ENCODE peak calls at places on chromosomes 5 and 9, in seven cellular contexts. One of them, this sample, is unnamed.
A peak's percentile ranks its signal among the peaks of the same experiment; 100 is the strongest.

GRCh38 chr9:133792721-133793470 is 54.7 kb upstream of the SARDH start:
- DNase-seq in HepG2: peak; percentile 27
- DNase-seq in activated T-cell treated with anti-CD3 and anti-CD28 coated beads, Interleukin-2, amount 50 U/mL, for 4 hours: peak; percentile 34
- DNase-seq in RPMI7951: peak; percentile 60
- DNase-seq in left cardiac atrium: peak; percentile 86
- DNase-seq in stimulated activated CD4-positive, alpha-beta T cell treated with anti-CD3 and anti-CD28 coated beads, Interleukin-1b, Interleukin-23, amount 100 ng/mL, for 24 hours: peak; percentile 21
- DNase-seq in bronchial epithelial cell: peak; percentile 40
- DNase-seq in this sample: peak; percentile 84

GRCh38 chr9:95626885-95627558 is 110.3 kb upstream of the PTCH1 start:
- DNase-seq in RPMI7951: no peak
- DNase-seq in activated T-cell treated with anti-CD3 and anti-CD28 coated beads, Interleukin-2, amount 50 U/mL, for 4 hours: peak; percentile 31
- DNase-seq in left cardiac atrium: peak; percentile 80
- DNase-seq in bronchial epithelial cell: no peak
- DNase-seq in stimulated activated CD4-positive, alpha-beta T cell treated with anti-CD3 and anti-CD28 coated beads, Interleukin-1b, Interleukin-23, amount 100 ng/mL, for 24 hours: peak; percentile 17
- DNase-seq in HepG2: no peak
- DNase-seq in this sample: no peak

GRCh38 chr5:147751156-147751830 is 31.2 kb downstream of the JAKMIP2 start:
- DNase-seq in left cardiac atrium: no peak
- DNase-seq in RPMI7951: no peak
- DNase-seq in stimulated activated CD4-positive, alpha-beta T cell treated with anti-CD3 and anti-CD28 coated beads, Interleukin-1b, Interleukin-23, amount 100 ng/mL, for 24 hours: no peak
- DNase-seq in bronchial epithelial cell: no peak
- DNase-seq in HepG2: no peak
- DNase-seq in activated T-cell treated with anti-CD3 and anti-CD28 coated beads, Interleukin-2, amount 50 U/mL, for 4 hours: no peak
- DNase-seq in this sample: no peak

GRCh38 chr9:81999806-82000205 is 11.2 kb downstream of the SPATA31D1 start:
- DNase-seq in bronchial epithelial cell: no peak
- DNase-seq in activated T-cell treated with anti-CD3 and anti-CD28 coated beads, Interleukin-2, amount 50 U/mL, for 4 hours: no peak
- DNase-seq in RPMI7951: no peak
- DNase-seq in HepG2: no peak
- DNase-seq in left cardiac atrium: no peak
- DNase-seq in stimulated activated CD4-positive, alpha-beta T cell treated with anti-CD3 and anti-CD28 coated beads, Interleukin-1b, Interleukin-23, amount 100 ng/mL, for 24 hours: no peak
- DNase-seq in this sample: no peak

GRCh38 chr9:111064160-111064733 is 26.0 kb upstream of the LPAR1 start:
- DNase-seq in bronchial epithelial cell: no peak
- DNase-seq in stimulated activated CD4-positive, alpha-beta T cell treated with anti-CD3 and anti-CD28 coated beads, Interleukin-1b, Interleukin-23, amount 100 ng/mL, for 24 hours: no peak
- DNase-seq in RPMI7951: no peak
- DNase-seq in HepG2: no peak
- DNase-seq in activated T-cell treated with anti-CD3 and anti-CD28 coated beads, Interleukin-2, amount 50 U/mL, for 4 hours: no peak
- DNase-seq in left cardiac atrium: no peak
- DNase-seq in this sample: no peak

GRCh38 chr5:80711938-80712337 is 57.2 kb upstream of the DHFR start:
- DNase-seq in activated T-cell treated with anti-CD3 and anti-CD28 coated beads, Interleukin-2, amount 50 U/mL, for 4 hours: no peak
- DNase-seq in left cardiac atrium: no peak
- DNase-seq in RPMI7951: peak; percentile 26
- DNase-seq in stimulated activated CD4-positive, alpha-beta T cell treated with anti-CD3 and anti-CD28 coated beads, Interleukin-1b, Interleukin-23, amount 100 ng/mL, for 24 hours: no peak
- DNase-seq in bronchial epithelial cell: peak; percentile 10
- DNase-seq in HepG2: peak; percentile 44
- DNase-seq in this sample: peak; percentile 16

GRCh38 chr9:94159069-94159915 is 75.0 kb downstream of the PTPDC1 start:
- DNase-seq in bronchial epithelial cell: no peak
- DNase-seq in left cardiac atrium: no peak
- DNase-seq in HepG2: no peak
- DNase-seq in activated T-cell treated with anti-CD3 and anti-CD28 coated beads, Interleukin-2, amount 50 U/mL, for 4 hours: no peak
- DNase-seq in stimulated activated CD4-positive, alpha-beta T cell treated with anti-CD3 and anti-CD28 coated beads, Interleukin-1b, Interleukin-23, amount 100 ng/mL, for 24 hours: no peak
- DNase-seq in RPMI7951: peak; percentile 73
- DNase-seq in this sample: no peak

GRCh38 chr5:113296681-113297080 is 138.1 kb downstream of the TSSK1B start:
- DNase-seq in left cardiac atrium: no peak
- DNase-seq in bronchial epithelial cell: peak; percentile 45
- DNase-seq in stimulated activated CD4-positive, alpha-beta T cell treated with anti-CD3 and anti-CD28 coated beads, Interleukin-1b, Interleukin-23, amount 100 ng/mL, for 24 hours: no peak
- DNase-seq in RPMI7951: no peak
- DNase-seq in activated T-cell treated with anti-CD3 and anti-CD28 coated beads, Interleukin-2, amount 50 U/mL, for 4 hours: no peak
- DNase-seq in HepG2: no peak
- DNase-seq in this sample: no peak

GRCh38 chr5:164505791-164506190 is 1000.4 kb downstream of the MAT2B start:
- DNase-seq in HepG2: no peak
- DNase-seq in bronchial epithelial cell: no peak
- DNase-seq in RPMI7951: no peak
- DNase-seq in left cardiac atrium: no peak
- DNase-seq in activated T-cell treated with anti-CD3 and anti-CD28 coated beads, Interleukin-2, amount 50 U/mL, for 4 hours: no peak
- DNase-seq in stimulated activated CD4-positive, alpha-beta T cell treated with anti-CD3 and anti-CD28 coated beads, Interleukin-1b, Interleukin-23, amount 100 ng/mL, for 24 hours: no peak
- DNase-seq in this sample: no peak

GRCh38 chr5:61311836-61312808 is 19.9 kb upstream of the ZSWIM6 start:
- DNase-seq in HepG2: no peak
- DNase-seq in bronchial epithelial cell: peak; percentile 97
- DNase-seq in activated T-cell treated with anti-CD3 and anti-CD28 coated beads, Interleukin-2, amount 50 U/mL, for 4 hours: no peak
- DNase-seq in RPMI7951: peak; percentile 86
- DNase-seq in stimulated activated CD4-positive, alpha-beta T cell treated with anti-CD3 and anti-CD28 coated beads, Interleukin-1b, Interleukin-23, amount 100 ng/mL, for 24 hours: no peak
- DNase-seq in left cardiac atrium: no peak
- DNase-seq in this sample: no peak

GRCh38 chr5:68884893-68885292 is 208.9 kb upstream of the SLC30A5 start:
- DNase-seq in left cardiac atrium: no peak
- DNase-seq in activated T-cell treated with anti-CD3 and anti-CD28 coated beads, Interleukin-2, amount 50 U/mL, for 4 hours: no peak
- DNase-seq in stimulated activated CD4-positive, alpha-beta T cell treated with anti-CD3 and anti-CD28 coated beads, Interleukin-1b, Interleukin-23, amount 100 ng/mL, for 24 hours: no peak
- DNase-seq in HepG2: peak; percentile 13
- DNase-seq in RPMI7951: peak; percentile 37
- DNase-seq in bronchial epithelial cell: peak; percentile 17
- DNase-seq in this sample: no peak

GRCh38 chr9:16612627-16613026 is 257.8 kb downstream of the BNC2 start:
- DNase-seq in bronchial epithelial cell: no peak
- DNase-seq in HepG2: no peak
- DNase-seq in activated T-cell treated with anti-CD3 and anti-CD28 coated beads, Interleukin-2, amount 50 U/mL, for 4 hours: no peak
- DNase-seq in left cardiac atrium: no peak
- DNase-seq in RPMI7951: peak; percentile 78
- DNase-seq in stimulated activated CD4-positive, alpha-beta T cell treated with anti-CD3 and anti-CD28 coated beads, Interleukin-1b, Interleukin-23, amount 100 ng/mL, for 24 hours: no peak
- DNase-seq in this sample: no peak

GRCh38 chr9:15374310-15374709 is 48.4 kb upstream of the SNAPC3 start:
- DNase-seq in HepG2: no peak
- DNase-seq in RPMI7951: no peak
- DNase-seq in activated T-cell treated with anti-CD3 and anti-CD28 coated beads, Interleukin-2, amount 50 U/mL, for 4 hours: no peak
- DNase-seq in stimulated activated CD4-positive, alpha-beta T cell treated with anti-CD3 and anti-CD28 coated beads, Interleukin-1b, Interleukin-23, amount 100 ng/mL, for 24 hours: no peak
- DNase-seq in left cardiac atrium: no peak
- DNase-seq in bronchial epithelial cell: no peak
- DNase-seq in this sample: no peak

GRCh38 chr9:33187519-33188218 is 20.5 kb upstream of the B4GALT1 start:
- DNase-seq in stimulated activated CD4-positive, alpha-beta T cell treated with anti-CD3 and anti-CD28 coated beads, Interleukin-1b, Interleukin-23, amount 100 ng/mL, for 24 hours: no peak
- DNase-seq in bronchial epithelial cell: no peak
- DNase-seq in activated T-cell treated with anti-CD3 and anti-CD28 coated beads, Interleukin-2, amount 50 U/mL, for 4 hours: no peak
- DNase-seq in left cardiac atrium: peak; percentile 67
- DNase-seq in HepG2: no peak
- DNase-seq in RPMI7951: no peak
- DNase-seq in this sample: no peak

GRCh38 chr5:7628820-7629219 is 222.1 kb downstream of the CFAP90 start:
- DNase-seq in bronchial epithelial cell: no peak
- DNase-seq in activated T-cell treated with anti-CD3 and anti-CD28 coated beads, Interleukin-2, amount 50 U/mL, for 4 hours: no peak
- DNase-seq in left cardiac atrium: no peak
- DNase-seq in HepG2: no peak
- DNase-seq in RPMI7951: no peak
- DNase-seq in stimulated activated CD4-positive, alpha-beta T cell treated with anti-CD3 and anti-CD28 coated beads, Interleukin-1b, Interleukin-23, amount 100 ng/mL, for 24 hours: no peak
- DNase-seq in this sample: no peak

GRCh38 chr5:133386662-133387061 is 225.7 kb downstream of the FSTL4 start:
- DNase-seq in HepG2: no peak
- DNase-seq in left cardiac atrium: no peak
- DNase-seq in stimulated activated CD4-positive, alpha-beta T cell treated with anti-CD3 and anti-CD28 coated beads, Interleukin-1b, Interleukin-23, amount 100 ng/mL, for 24 hours: no peak
- DNase-seq in RPMI7951: no peak
- DNase-seq in activated T-cell treated with anti-CD3 and anti-CD28 coated beads, Interleukin-2, amount 50 U/mL, for 4 hours: no peak
- DNase-seq in bronchial epithelial cell: no peak
- DNase-seq in this sample: no peak

GRCh38 chr9:131635285-131635684 is 90.0 kb downstream of the PRRT1B start:
- DNase-seq in left cardiac atrium: peak; percentile 86
- DNase-seq in RPMI7951: peak; percentile 93
- DNase-seq in bronchial epithelial cell: peak; percentile 98
- DNase-seq in stimulated activated CD4-positive, alpha-beta T cell treated with anti-CD3 and anti-CD28 coated beads, Interleukin-1b, Interleukin-23, amount 100 ng/mL, for 24 hours: peak; percentile 41
- DNase-seq in HepG2: peak; percentile 80
- DNase-seq in activated T-cell treated with anti-CD3 and anti-CD28 coated beads, Interleukin-2, amount 50 U/mL, for 4 hours: peak; percentile 71
- DNase-seq in this sample: no peak

GRCh38 chr5:17412760-17413671 is 85.0 kb upstream of the TAF11L2 start:
- DNase-seq in stimulated activated CD4-positive, alpha-beta T cell treated with anti-CD3 and anti-CD28 coated beads, Interleukin-1b, Interleukin-23, amount 100 ng/mL, for 24 hours: no peak
- DNase-seq in left cardiac atrium: no peak
- DNase-seq in activated T-cell treated with anti-CD3 and anti-CD28 coated beads, Interleukin-2, amount 50 U/mL, for 4 hours: no peak
- DNase-seq in RPMI7951: peak; percentile 11
- DNase-seq in HepG2: no peak
- DNase-seq in bronchial epithelial cell: peak; percentile 14
- DNase-seq in this sample: peak; percentile 29

GRCh38 chr5:102815560-102816324 is 60.6 kb downstream of the PAM start:
- DNase-seq in bronchial epithelial cell: no peak
- DNase-seq in RPMI7951: no peak
- DNase-seq in left cardiac atrium: no peak
- DNase-seq in activated T-cell treated with anti-CD3 and anti-CD28 coated beads, Interleukin-2, amount 50 U/mL, for 4 hours: no peak
- DNase-seq in HepG2: no peak
- DNase-seq in stimulated activated CD4-positive, alpha-beta T cell treated with anti-CD3 and anti-CD28 coated beads, Interleukin-1b, Interleukin-23, amount 100 ng/mL, for 24 hours: no peak
- DNase-seq in this sample: no peak

GRCh38 chr5:169071-169727 is 22.1 kb upstream of the LRRC14B start:
- DNase-seq in stimulated activated CD4-positive, alpha-beta T cell treated with anti-CD3 and anti-CD28 coated beads, Interleukin-1b, Interleukin-23, amount 100 ng/mL, for 24 hours: no peak
- DNase-seq in bronchial epithelial cell: no peak
- DNase-seq in activated T-cell treated with anti-CD3 and anti-CD28 coated beads, Interleukin-2, amount 50 U/mL, for 4 hours: no peak
- DNase-seq in left cardiac atrium: peak; percentile 94
- DNase-seq in HepG2: no peak
- DNase-seq in RPMI7951: peak; percentile 99
- DNase-seq in this sample: no peak

GRCh38 chr9:108859459-108860114 is 2.5 kb upstream of the ACTL7A start:
- DNase-seq in HepG2: no peak
- DNase-seq in bronchial epithelial cell: peak; percentile 93
- DNase-seq in left cardiac atrium: no peak
- DNase-seq in activated T-cell treated with anti-CD3 and anti-CD28 coated beads, Interleukin-2, amount 50 U/mL, for 4 hours: no peak
- DNase-seq in stimulated activated CD4-positive, alpha-beta T cell treated with anti-CD3 and anti-CD28 coated beads, Interleukin-1b, Interleukin-23, amount 100 ng/mL, for 24 hours: no peak
- DNase-seq in RPMI7951: no peak
- DNase-seq in this sample: no peak

GRCh38 chr5:56155992-56156584 is 77.0 kb downstream of the ANKRD55 start:
- DNase-seq in activated T-cell treated with anti-CD3 and anti-CD28 coated beads, Interleukin-2, amount 50 U/mL, for 4 hours: no peak
- DNase-seq in stimulated activated CD4-positive, alpha-beta T cell treated with anti-CD3 and anti-CD28 coated beads, Interleukin-1b, Interleukin-23, amount 100 ng/mL, for 24 hours: no peak
- DNase-seq in left cardiac atrium: no peak
- DNase-seq in RPMI7951: no peak
- DNase-seq in bronchial epithelial cell: no peak
- DNase-seq in HepG2: no peak
- DNase-seq in this sample: no peak

GRCh38 chr9:124238546-124239140 is 19.1 kb upstream of the NEK6 start:
- DNase-seq in activated T-cell treated with anti-CD3 and anti-CD28 coated beads, Interleukin-2, amount 50 U/mL, for 4 hours: no peak
- DNase-seq in stimulated activated CD4-positive, alpha-beta T cell treated with anti-CD3 and anti-CD28 coated beads, Interleukin-1b, Interleukin-23, amount 100 ng/mL, for 24 hours: no peak
- DNase-seq in RPMI7951: no peak
- DNase-seq in left cardiac atrium: no peak
- DNase-seq in HepG2: no peak
- DNase-seq in bronchial epithelial cell: no peak
- DNase-seq in this sample: no peak

GRCh38 chr5:178242416-178242815 is 9.8 kb upstream of the PHYKPL start:
- DNase-seq in HepG2: no peak
- DNase-seq in activated T-cell treated with anti-CD3 and anti-CD28 coated beads, Interleukin-2, amount 50 U/mL, for 4 hours: no peak
- DNase-seq in bronchial epithelial cell: no peak
- DNase-seq in left cardiac atrium: no peak
- DNase-seq in RPMI7951: no peak
- DNase-seq in stimulated activated CD4-positive, alpha-beta T cell treated with anti-CD3 and anti-CD28 coated beads, Interleukin-1b, Interleukin-23, amount 100 ng/mL, for 24 hours: no peak
- DNase-seq in this sample: no peak

GRCh38 chr9:69949396-69949795 is 94.3 kb upstream of the MAMDC2 start:
- DNase-seq in left cardiac atrium: no peak
- DNase-seq in bronchial epithelial cell: no peak
- DNase-seq in activated T-cell treated with anti-CD3 and anti-CD28 coated beads, Interleukin-2, amount 50 U/mL, for 4 hours: no peak
- DNase-seq in RPMI7951: no peak
- DNase-seq in HepG2: no peak
- DNase-seq in stimulated activated CD4-positive, alpha-beta T cell treated with anti-CD3 and anti-CD28 coated beads, Interleukin-1b, Interleukin-23, amount 100 ng/mL, for 24 hours: no peak
- DNase-seq in this sample: no peak

GRCh38 chr9:72942451-72942850 is 10.4 kb downstream of the ALDH1A1 start:
- DNase-seq in left cardiac atrium: no peak
- DNase-seq in bronchial epithelial cell: no peak
- DNase-seq in HepG2: no peak
- DNase-seq in RPMI7951: no peak
- DNase-seq in stimulated activated CD4-positive, alpha-beta T cell treated with anti-CD3 and anti-CD28 coated beads, Interleukin-1b, Interleukin-23, amount 100 ng/mL, for 24 hours: no peak
- DNase-seq in activated T-cell treated with anti-CD3 and anti-CD28 coated beads, Interleukin-2, amount 50 U/mL, for 4 hours: no peak
- DNase-seq in this sample: no peak

GRCh38 chr9:34546834-34547827 is 24.3 kb upstream of the ENHO start:
- DNase-seq in bronchial epithelial cell: peak; percentile 48
- DNase-seq in activated T-cell treated with anti-CD3 and anti-CD28 coated beads, Interleukin-2, amount 50 U/mL, for 4 hours: peak; percentile 25
- DNase-seq in HepG2: peak; percentile 58
- DNase-seq in RPMI7951: peak; percentile 68
- DNase-seq in left cardiac atrium: peak; percentile 67
- DNase-seq in stimulated activated CD4-positive, alpha-beta T cell treated with anti-CD3 and anti-CD28 coated beads, Interleukin-1b, Interleukin-23, amount 100 ng/mL, for 24 hours: peak; percentile 14
- DNase-seq in this sample: peak; percentile 74

GRCh38 chr5:159559337-159559736 is 229.1 kb upstream of the IL12B start:
- DNase-seq in HepG2: no peak
- DNase-seq in left cardiac atrium: no peak
- DNase-seq in activated T-cell treated with anti-CD3 and anti-CD28 coated beads, Interleukin-2, amount 50 U/mL, for 4 hours: no peak
- DNase-seq in RPMI7951: no peak
- DNase-seq in stimulated activated CD4-positive, alpha-beta T cell treated with anti-CD3 and anti-CD28 coated beads, Interleukin-1b, Interleukin-23, amount 100 ng/mL, for 24 hours: no peak
- DNase-seq in bronchial epithelial cell: no peak
- DNase-seq in this sample: no peak

GRCh38 chr5:168104811-168105481 is 186.5 kb upstream of the WWC1 start:
- DNase-seq in stimulated activated CD4-positive, alpha-beta T cell treated with anti-CD3 and anti-CD28 coated beads, Interleukin-1b, Interleukin-23, amount 100 ng/mL, for 24 hours: no peak
- DNase-seq in bronchial epithelial cell: no peak
- DNase-seq in RPMI7951: no peak
- DNase-seq in activated T-cell treated with anti-CD3 and anti-CD28 coated beads, Interleukin-2, amount 50 U/mL, for 4 hours: no peak
- DNase-seq in HepG2: no peak
- DNase-seq in left cardiac atrium: no peak
- DNase-seq in this sample: peak; percentile 66

GRCh38 chr9:129131300-129132145 is 20.3 kb downstream of the PTPA start:
- DNase-seq in stimulated activated CD4-positive, alpha-beta T cell treated with anti-CD3 and anti-CD28 coated beads, Interleukin-1b, Interleukin-23, amount 100 ng/mL, for 24 hours: peak; percentile 77
- DNase-seq in activated T-cell treated with anti-CD3 and anti-CD28 coated beads, Interleukin-2, amount 50 U/mL, for 4 hours: peak; percentile 88
- DNase-seq in bronchial epithelial cell: peak; percentile 51
- DNase-seq in HepG2: peak; percentile 43
- DNase-seq in left cardiac atrium: peak; percentile 79
- DNase-seq in RPMI7951: peak; percentile 50
- DNase-seq in this sample: peak; percentile 91

GRCh38 chr9:119167876-119168275 is 201.4 kb downstream of the BRINP1 start:
- DNase-seq in stimulated activated CD4-positive, alpha-beta T cell treated with anti-CD3 and anti-CD28 coated beads, Interleukin-1b, Interleukin-23, amount 100 ng/mL, for 24 hours: no peak
- DNase-seq in RPMI7951: no peak
- DNase-seq in activated T-cell treated with anti-CD3 and anti-CD28 coated beads, Interleukin-2, amount 50 U/mL, for 4 hours: no peak
- DNase-seq in HepG2: no peak
- DNase-seq in bronchial epithelial cell: no peak
- DNase-seq in left cardiac atrium: no peak
- DNase-seq in this sample: no peak

GRCh38 chr9:110340306-110340705 is 2.6 kb upstream of the TXNDC8 start:
- DNase-seq in activated T-cell treated with anti-CD3 and anti-CD28 coated beads, Interleukin-2, amount 50 U/mL, for 4 hours: no peak
- DNase-seq in HepG2: peak; percentile 14
- DNase-seq in RPMI7951: peak; percentile 59
- DNase-seq in bronchial epithelial cell: peak; percentile 34
- DNase-seq in stimulated activated CD4-positive, alpha-beta T cell treated with anti-CD3 and anti-CD28 coated beads, Interleukin-1b, Interleukin-23, amount 100 ng/mL, for 24 hours: no peak
- DNase-seq in left cardiac atrium: no peak
- DNase-seq in this sample: no peak

GRCh38 chr5:2502970-2503594 is 248.4 kb downstream of the IRX2 start:
- DNase-seq in RPMI7951: no peak
- DNase-seq in HepG2: no peak
- DNase-seq in bronchial epithelial cell: no peak
- DNase-seq in activated T-cell treated with anti-CD3 and anti-CD28 coated beads, Interleukin-2, amount 50 U/mL, for 4 hours: no peak
- DNase-seq in stimulated activated CD4-positive, alpha-beta T cell treated with anti-CD3 and anti-CD28 coated beads, Interleukin-1b, Interleukin-23, amount 100 ng/mL, for 24 hours: no peak
- DNase-seq in left cardiac atrium: no peak
- DNase-seq in this sample: no peak

This sample was measured in retina.